ENCODE peak calls at places on chromosomes 1 and 21, in six cellular contexts. T, K, X, W, A and Q are unnamed samples.

GRCh38 chr1:209614906-209615305 is 31.4 kb downstream of the CAMK1G start:
- DNase-seq in T (no peak), K (no peak), X (no peak), W (no peak), A (no peak), Q (no peak)

GRCh38 chr1:161190962-161191521 is 7.8 kb downstream of the ADAMTS4 start:
- DNase-seq in T (no peak), K (no peak), X (no peak), W (no peak), A (no peak), Q (no peak)

GRCh38 chr1:23118957-23119792 is 49.5 kb downstream of the LUZP1 start:
- DNase-seq in T (no peak), K (no peak), X (no peak), W (no peak), A (no peak), Q (no peak)

GRCh38 chr1:12692967-12693782 is 22.7 kb upstream of the AADACL3 start:
- DNase-seq in T (no peak), K (no peak), X (no peak), W (no peak), A (no peak), Q (no peak)

GRCh38 chr1:197027359-197027758 is 39.7 kb downstream of the F13B start:
- DNase-seq in T (no peak), K (no peak), X (no peak), W (no peak), A (no peak), Q (no peak)

GRCh38 chr1:17251699-17252376 is 2.9 kb downstream of the PADI3 start:
- DNase-seq in T (no peak), K (no peak), X (no peak), W (no peak), A (no peak), Q (no peak)

GRCh38 chr1:215891266-215891665 is 324.2 kb downstream of the KCTD3 start:
- DNase-seq in T (no peak), K (no peak), X (no peak), W (no peak), A (no peak), Q (no peak)

GRCh38 chr1:93708734-93709481 is 27.3 kb upstream of the BCAR3 start:
- DNase-seq in T (no peak), K (no peak), X (no peak), W (no peak), A (no peak), Q (no peak)

GRCh38 chr21:33731447-33731846 is 89.1 kb downstream of the ITSN1 start:
- DNase-seq in T (no peak), K (no peak), X (no peak), W (no peak), A (no peak), Q (no peak)

GRCh38 chr1:12477936-12478611 is 139.9 kb downstream of the DHRS3 start:
- DNase-seq in T (no peak), K (no peak), X (peak; percentile 99), W (no peak), A (peak; percentile 86), Q (no peak)

GRCh38 chr1:228842094-228842775 is 107.0 kb downstream of the RHOU start:
- DNase-seq in T (no peak), K (no peak), X (peak; percentile 73), W (no peak), A (peak; percentile 26), Q (no peak)

GRCh38 chr1:205239078-205239477 is 11.3 kb downstream of the TMCC2 start:
- DNase-seq in T (no peak), K (no peak), X (no peak), W (no peak), A (no peak), Q (no peak)

GRCh38 chr21:46317710-46318463 is 5.8 kb downstream of the C21orf58 start:
- DNase-seq in T (no peak), K (no peak), X (no peak), W (no peak), A (no peak), Q (no peak)

GRCh38 chr1:94160811-94161210 is 39.9 kb upstream of the ABCA4 start:
- DNase-seq in T (no peak), K (no peak), X (peak; percentile 6), W (no peak), A (no peak), Q (no peak)

GRCh38 chr21:15311510-15311909 is 246.7 kb upstream of the NRIP1 start:
- DNase-seq in T (no peak), K (no peak), X (no peak), W (no peak), A (no peak), Q (no peak)

GRCh38 chr1:26112407-26112775 is 767 bp downstream of the PDIK1L start:
- DNase-seq in T (no peak), K (no peak), X (no peak), W (no peak), A (no peak), Q (no peak)

GRCh38 chr1:26111530-26112406 is at the start of gene PDIK1L:
- DNase-seq in T (peak; percentile 83), K (peak; percentile 81), X (peak; percentile 84), W (peak; percentile 73), A (peak; percentile 90), Q (peak; percentile 76)

GRCh38 chr1:26109229-26110164 is 2.1 kb upstream of the PDIK1L start:
- DNase-seq in T (no peak), K (no peak), X (no peak), W (no peak), A (no peak), Q (no peak)

GRCh38 chr1:26114165-26114927 is 2.7 kb downstream of the PDIK1L start:
- DNase-seq in T (no peak), K (no peak), X (no peak), W (no peak), A (no peak), Q (no peak)

DNA sequence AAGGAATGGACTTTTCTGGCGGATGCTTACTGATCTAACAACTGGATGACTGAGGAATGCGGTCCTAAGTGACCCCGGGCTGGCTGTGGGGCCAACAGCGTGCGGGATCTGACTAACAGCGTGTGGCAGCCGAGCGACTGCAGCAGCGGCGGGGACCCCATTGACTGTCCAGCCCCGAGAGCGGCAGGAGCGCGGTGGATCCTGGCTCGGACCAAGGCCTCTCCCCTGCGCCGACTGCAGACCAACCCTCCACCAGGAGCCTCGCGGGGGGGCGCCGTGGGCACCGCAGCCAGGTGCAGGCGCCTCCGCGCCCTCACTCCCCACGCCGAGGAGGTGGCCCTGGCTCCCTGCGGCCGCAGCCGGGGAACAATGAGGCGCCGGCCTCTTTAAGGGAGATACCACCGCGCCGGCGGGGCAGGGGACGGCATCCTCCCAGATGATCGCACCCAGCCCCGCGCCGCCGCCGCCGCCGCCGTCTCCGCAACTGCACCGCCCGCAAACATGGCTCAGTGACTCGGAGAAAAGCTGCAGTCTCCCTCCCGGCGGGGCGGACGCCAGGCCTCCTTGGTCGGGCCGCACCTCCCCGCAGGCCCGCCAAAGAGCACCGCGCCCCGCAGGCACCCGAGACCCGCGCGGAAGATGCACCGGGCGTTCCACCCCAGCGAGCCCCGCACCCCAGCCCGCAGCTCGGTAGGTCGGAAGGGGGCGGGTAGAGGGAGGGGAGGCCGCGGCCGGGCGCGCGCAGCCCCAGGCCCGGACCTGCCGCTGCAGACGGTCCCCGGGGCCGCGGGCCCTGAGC is 694 bp upstream of the PDIK1L start:
- DNase-seq in T (peak; percentile 80), K (no peak), X (peak; percentile 48), W (no peak), A (peak; percentile 90), Q (peak; percentile 73)
- TF ChIP-seq POLR2A in T (no peak), K (peak; percentile 55), X (peak; percentile 42), W (peak; percentile 69), A (peak; percentile 87), Q (peak; percentile 40)

GRCh38 chr1:149965440-149965839 is 28.8 kb upstream of the MTMR11 start:
- DNase-seq in T (no peak), K (no peak), X (no peak), W (no peak), A (no peak), Q (no peak)
- TF ChIP-seq POLR2AphosphoS5 in T (no peak), K (no peak), X (no peak), W (no peak), A (no peak), Q (no peak)

DNA sequence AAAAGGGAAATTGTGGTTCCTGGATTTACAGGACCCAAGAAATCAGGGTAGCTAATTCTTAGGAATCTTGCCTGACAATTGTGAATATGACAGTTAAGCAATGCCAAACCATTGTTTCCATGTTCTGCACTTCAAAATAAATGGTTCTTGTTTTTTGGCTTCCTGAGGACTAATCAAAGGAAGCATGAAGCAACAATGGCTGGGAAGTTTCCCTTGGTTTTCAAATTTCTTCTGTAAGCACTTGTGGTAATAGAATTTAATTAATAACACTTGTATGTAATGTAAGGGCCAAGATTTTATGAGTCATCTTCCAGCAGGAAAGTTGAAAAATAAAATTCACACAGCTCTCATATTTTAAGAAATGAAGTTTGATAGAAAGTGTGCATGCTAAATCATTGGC is 31.7 kb downstream of the JAM2 start:
- DNase-seq in T (no peak), K (no peak), X (no peak), W (no peak), A (no peak), Q (no peak)
- TF ChIP-seq TAF1 in T (no peak), K (no peak), X (no peak), W (no peak), A (no peak), Q (no peak)

DNA sequence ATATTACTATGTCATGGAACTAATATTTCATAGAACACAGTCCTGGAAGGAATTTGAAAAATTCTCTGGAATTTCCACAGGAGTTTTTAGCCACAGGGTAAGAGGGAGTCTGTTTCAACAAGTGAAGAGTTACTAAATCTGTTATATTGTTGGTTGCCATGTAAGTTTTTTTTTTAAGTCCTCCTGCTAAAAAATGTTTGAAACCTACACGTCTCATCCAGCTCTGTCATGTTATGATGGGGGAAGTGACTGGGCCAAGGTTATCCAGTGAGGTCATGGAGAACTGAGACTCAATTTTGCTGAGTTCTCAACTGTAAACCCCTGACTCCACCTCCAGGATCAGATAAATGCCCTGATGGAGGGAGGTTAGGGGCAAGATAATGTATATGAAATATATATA is 60.8 kb upstream of the USP24 start:
- DNase-seq in T (no peak), K (no peak), X (no peak), W (no peak), A (peak; percentile 46), Q (no peak)
- TF ChIP-seq POLR2A in T (no peak), K (no peak), X (no peak), W (no peak), A (no peak), Q (no peak)

GRCh38 chr21:36706482-36706852 is 7.6 kb downstream of the SIM2 start:
- DNase-seq in T (no peak), K (no peak), X (no peak), W (no peak), A (no peak), Q (no peak)
- TF ChIP-seq POLR2AphosphoS5 in T (no peak), K (no peak), X (no peak), W (no peak), A (no peak), Q (no peak)

GRCh38 chr1:21334214-21335087 is 44.2 kb upstream of the ECE1 start:
- DNase-seq in T (peak; percentile 66), K (no peak), X (no peak), W (peak; percentile 91), A (peak; percentile 63), Q (peak; percentile 63)

GRCh38 chr1:21337459-21337930 is 47.2 kb upstream of the ECE1 start:
- DNase-seq in T (no peak), K (no peak), X (no peak), W (no peak), A (no peak), Q (no peak)

GRCh38 chr1:21337010-21337437 is 46.8 kb upstream of the ECE1 start:
- DNase-seq in T (no peak), K (no peak), X (no peak), W (no peak), A (no peak), Q (no peak)

GRCh38 chr1:21335088-21335678 is 44.9 kb upstream of the ECE1 start:
- DNase-seq in T (no peak), K (no peak), X (no peak), W (no peak), A (no peak), Q (no peak)

GRCh38 chr1:21335750-21336168 is 45.5 kb upstream of the ECE1 start:
- DNase-seq in T (no peak), K (no peak), X (no peak), W (no peak), A (no peak), Q (no peak)
- TF ChIP-seq TAF1 in T (no peak), K (no peak), X (no peak), W (no peak), A (no peak), Q (no peak)